ENCODE peak calls at places on chromosomes 13 and 19, in seven cellular contexts. E, O, Y, I, P, L and G are unnamed samples.

GRCh38 chr13:44410328-44410859 is 36.8 kb downstream of the SERP2 start:
- DNase-seq in E (no peak), O (no peak), Y (no peak), I (no peak), P (no peak), L (no peak), G (no peak)

GRCh38 chr19:50565984-50566903 is 2.0 kb downstream of the LRRC4B start:
- DNase-seq in E (no peak), O (no peak), Y (no peak), I (no peak), P (no peak), L (peak), G (no peak)

GRCh38 chr19:23526302-23526701 is 131.0 kb upstream of the ZNF91 start:
- DNase-seq in E (no peak), O (no peak), Y (no peak), I (no peak), P (no peak), L (no peak), G (no peak)

GRCh38 chr19:46932346-46932745 is 71.5 kb downstream of the ARHGAP35 start:
- DNase-seq in E (peak), O (no peak), Y (no peak), I (no peak), P (no peak), L (no peak), G (no peak)

GRCh38 chr19:41548954-41549688 is 26.8 kb upstream of the CEACAM21 start:
- DNase-seq in E (no peak), O (no peak), Y (no peak), I (peak), P (no peak), L (no peak), G (no peak)

GRCh38 chr19:45781282-45782161 is 768 bp downstream of the DMPK start:
- DNase-seq in E (peak), O (no peak), Y (no peak), I (peak), P (peak), L (no peak), G (peak)

GRCh38 chr19:19514215-19514633 is 1.1 kb downstream of the TSSK6 start:
- DNase-seq in E (no peak), O (peak), Y (no peak), I (no peak), P (no peak), L (no peak), G (no peak)

GRCh38 chr13:71396149-71396548 is 470.9 kb downstream of the DACH1 start:
- DNase-seq in E (no peak), O (no peak), Y (no peak), I (no peak), P (no peak), L (no peak), G (no peak)

GRCh38 chr13:105817011-105817410 is 718.5 kb downstream of the EFNB2 start:
- DNase-seq in E (no peak), O (no peak), Y (no peak), I (no peak), P (no peak), L (no peak), G (no peak)

GRCh38 chr19:17136026-17136425 is 60.4 kb downstream of the MYO9B start:
- DNase-seq in E (no peak), O (no peak), Y (no peak), I (no peak), P (no peak), L (no peak), G (no peak)